ENCODE peak calls at places on chromosomes 2 and 18, in five cellular contexts. H, S, M, N and B are unnamed samples.

GRCh38 chr18:22088029-22088428 is 81.4 kb upstream of the GATA6 start:
- DNase-seq in M (peak), S (no peak), H (no peak), N (no peak), B (no peak)

GRCh38 chr2:240211598-240212424 is 71.4 kb upstream of the OTOS start:
- DNase-seq in M (no peak), N (no peak), S (no peak), H (no peak), B (peak)

GRCh38 chr2:132641819-132642218 is 28.2 kb downstream of the LYPD1 start:
- DNase-seq in N (no peak), H (no peak), M (no peak), S (no peak), B (no peak)

GRCh38 chr2:237510502-237511217 is 23.6 kb downstream of the MLPH start:
- DNase-seq in N (no peak), M (no peak), H (no peak), S (no peak), B (no peak)

GRCh38 chr2:40373093-40373492 is 78.8 kb downstream of the SLC8A1 start:
- DNase-seq in N (no peak), S (no peak), M (no peak), H (no peak), B (no peak)

GRCh38 chr2:88671786-88672427 is 19.6 kb upstream of the RPIA start:
- DNase-seq in H (no peak), M (peak), S (peak), N (no peak), B (no peak)

GRCh38 chr2:37585982-37586621 is 85.3 kb downstream of the CDC42EP3 start:
- DNase-seq in H (peak), S (peak), M (peak), N (peak), B (no peak)

GRCh38 chr18:13450289-13451207 is 232.0 kb downstream of the LDLRAD4 start:
- DNase-seq in N (no peak), S (no peak), M (no peak), H (no peak), B (no peak)

GRCh38 chr2:171087547-171087946 is 73.1 kb downstream of the TLK1 start:
- DNase-seq in M (no peak), S (no peak), H (no peak), N (no peak), B (no peak)

GRCh38 chr2:86543335-86543734 is 19.9 kb downstream of the CHMP3 start:
- DNase-seq in H (no peak), M (no peak), N (no peak), S (no peak), B (no peak)

GRCh38 chr2:5666798-5667197 is 25.4 kb upstream of the SOX11 start:
- DNase-seq in N (no peak), M (no peak), S (no peak), H (no peak), B (no peak)

GRCh38 chr2:212135739-212136138 is 402.9 kb downstream of the ERBB4 start:
- DNase-seq in M (peak), S (no peak), H (no peak), N (no peak), B (no peak)

GRCh38 chr2:179751184-179751809 is 110.1 kb downstream of the ZNF385B start:
- DNase-seq in H (no peak), N (no peak), M (peak), S (peak), B (no peak)

GRCh38 chr2:75047907-75048625 is 89.6 kb downstream of the POLE4 start:
- DNase-seq in N (no peak), M (peak), H (no peak), S (peak), B (no peak)

GRCh38 chr2:457792-458430 is 170.0 kb upstream of the ALKAL2 start:
- DNase-seq in N (no peak), M (no peak), S (peak), H (no peak), B (no peak)

GRCh38 chr2:185583058-185583816 is 155.4 kb upstream of the FSIP2 start:
- DNase-seq in N (no peak), H (no peak), M (peak), S (peak), B (no peak)

GRCh38 chr2:118124293-118124891 is 36.1 kb downstream of the INSIG2 start:
- DNase-seq in M (no peak), H (no peak), N (no peak), S (no peak), B (no peak)